ENCODE peak calls at places on chromosome 9, in seven cellular contexts. C, L, A, N, G, T and Y are unnamed samples.

GRCh38 chr9:35749515-35750255 is 598 bp downstream of the RGP1 start:
- DNase-seq in C (no peak), L (no peak), A (peak), N (no peak), G (no peak), T (peak), Y (no peak)

GRCh38 chr9:89597711-89598707 is 6.8 kb upstream of the GADD45G start:
- DNase-seq in C (peak), L (peak), A (no peak), N (no peak), G (no peak), T (peak), Y (peak)

GRCh38 chr9:31136524-31136923 is 1247.9 kb upstream of the ACO1 start:
- DNase-seq in C (no peak), L (no peak), A (no peak), N (no peak), G (no peak), T (no peak), Y (no peak)

GRCh38 chr9:134666801-134667200 is 25.2 kb downstream of the COL5A1 start:
- DNase-seq in C (no peak), L (peak), A (no peak), N (no peak), G (no peak), T (no peak), Y (no peak)

GRCh38 chr9:76302947-76303550 is 91.2 kb downstream of the RFK start:
- DNase-seq in C (no peak), L (peak), A (no peak), N (no peak), G (no peak), T (peak), Y (peak)

GRCh38 chr9:135909371-135909770 is 2.0 kb upstream of the CAMSAP1 start:
- DNase-seq in C (no peak), L (peak), A (peak), N (peak), G (no peak), T (no peak), Y (no peak)

GRCh38 chr9:99354104-99354503 is 132.0 kb downstream of the SEC61B start:
- DNase-seq in C (no peak), L (no peak), A (no peak), N (no peak), G (no peak), T (no peak), Y (no peak)

GRCh38 chr9:97668485-97668884 is 28.7 kb downstream of the XPA start:
- DNase-seq in C (no peak), L (no peak), A (no peak), N (no peak), G (no peak), T (no peak), Y (no peak)

GRCh38 chr9:8863886-8864881 is 1064.6 kb upstream of the DMAC1 start:
- DNase-seq in C (no peak), L (no peak), A (no peak), N (no peak), G (no peak), T (no peak), Y (no peak)

GRCh38 chr9:137306546-137307254 is 4.6 kb upstream of the NRARP start:
- DNase-seq in C (peak), L (peak), A (peak), N (peak), G (peak), T (no peak), Y (no peak)

GRCh38 chr9:12775963-12776774 is 1.3 kb downstream of the LURAP1L start:
- DNase-seq in C (peak), L (peak), A (peak), N (peak), G (peak), T (peak), Y (peak)

GRCh38 chr9:6007770-6008168 is 7.7 kb downstream of the RANBP6 start:
- DNase-seq in C (peak), L (peak), A (peak), N (no peak), G (peak), T (peak), Y (no peak)

GRCh38 chr9:22103650-22104575 is 94.8 kb upstream of the CDKN2B start:
- DNase-seq in C (no peak), L (no peak), A (no peak), N (no peak), G (no peak), T (no peak), Y (no peak)

GRCh38 chr9:5628183-5628529 is 751 bp upstream of the RIC1 start:
- DNase-seq in C (no peak), L (no peak), A (no peak), N (no peak), G (no peak), T (no peak), Y (no peak)

GRCh38 chr9:137878146-137878941 is 762 bp downstream of the CACNA1B start:
- DNase-seq in C (no peak), L (peak), A (no peak), N (no peak), G (no peak), T (no peak), Y (no peak)

GRCh38 chr9:125495137-125496119 is 211.6 kb downstream of the MAPKAP1 start:
- DNase-seq in C (no peak), L (no peak), A (no peak), N (no peak), G (no peak), T (no peak), Y (no peak)

GRCh38 chr9:110602281-110602680 is 22.7 kb upstream of the SVEP1 start:
- DNase-seq in C (no peak), L (no peak), A (no peak), N (no peak), G (no peak), T (no peak), Y (no peak)

GRCh38 chr9:124254261-124254682 is 3.5 kb upstream of the NEK6 start:
- DNase-seq in C (no peak), L (peak), A (peak), N (no peak), G (no peak), T (no peak), Y (no peak)

GRCh38 chr9:97938081-97938644 is at the start of gene HEMGN:
- DNase-seq in C (no peak), L (no peak), A (no peak), N (no peak), G (no peak), T (no peak), Y (no peak)

GRCh38 chr9:108212179-108212578 is 643.6 kb downstream of the ACTL7B start:
- DNase-seq in C (no peak), L (no peak), A (no peak), N (no peak), G (no peak), T (no peak), Y (no peak)

GRCh38 chr9:4235951-4236804 is 63.7 kb downstream of the GLIS3 start:
- DNase-seq in C (no peak), L (peak), A (no peak), N (no peak), G (no peak), T (peak), Y (no peak)
- H3K27ac ChIP-seq in C (peak), L (peak), A (no peak), N (peak), G (peak), T (peak), Y (no peak)

GRCh38 chr9:130857864-130858730 is 23.0 kb downstream of the ABL1 start:
- DNase-seq in C (peak), L (peak), A (no peak), N (no peak), G (peak), T (no peak), Y (peak)
- H3K4me3 ChIP-seq in C (no peak), L (no peak), A (no peak), N (no peak), G (no peak), T (no peak), Y (peak)

DNA sequence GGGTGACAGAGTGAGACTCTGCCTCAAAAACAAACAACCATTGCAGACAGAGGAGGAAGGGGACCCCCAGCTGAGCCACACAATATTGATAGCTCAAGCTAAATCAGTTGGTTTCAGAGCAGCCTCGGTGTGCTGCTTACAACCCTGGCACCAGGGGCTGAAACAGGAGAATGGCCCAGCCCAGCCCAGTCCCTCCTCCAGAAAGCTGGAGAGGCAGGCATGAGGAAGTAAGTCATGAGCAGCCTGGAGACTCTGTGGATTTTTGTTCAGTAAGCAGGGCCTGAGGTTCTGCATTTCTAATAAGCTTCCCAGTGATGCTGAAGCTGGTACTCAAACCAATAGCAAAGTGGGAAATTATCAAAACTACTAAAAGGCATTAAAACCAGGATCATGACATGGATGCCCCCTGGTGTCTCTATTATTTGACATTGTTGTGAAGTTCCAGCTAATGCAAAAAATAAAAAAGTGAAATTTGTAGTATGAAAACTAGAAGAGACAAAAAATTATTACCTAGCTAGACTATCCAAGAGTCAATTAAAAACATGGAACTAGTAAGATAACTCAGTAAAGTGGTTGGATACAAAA is 14.2 kb downstream of the PRRT1B start:
- DNase-seq in C (no peak), L (peak), A (no peak), N (no peak), G (no peak), T (no peak), Y (no peak)
- TF ChIP-seq CTCF in C (no peak), L (no peak), A (no peak), N (no peak), G (no peak), T (no peak), Y (no peak)

DNA sequence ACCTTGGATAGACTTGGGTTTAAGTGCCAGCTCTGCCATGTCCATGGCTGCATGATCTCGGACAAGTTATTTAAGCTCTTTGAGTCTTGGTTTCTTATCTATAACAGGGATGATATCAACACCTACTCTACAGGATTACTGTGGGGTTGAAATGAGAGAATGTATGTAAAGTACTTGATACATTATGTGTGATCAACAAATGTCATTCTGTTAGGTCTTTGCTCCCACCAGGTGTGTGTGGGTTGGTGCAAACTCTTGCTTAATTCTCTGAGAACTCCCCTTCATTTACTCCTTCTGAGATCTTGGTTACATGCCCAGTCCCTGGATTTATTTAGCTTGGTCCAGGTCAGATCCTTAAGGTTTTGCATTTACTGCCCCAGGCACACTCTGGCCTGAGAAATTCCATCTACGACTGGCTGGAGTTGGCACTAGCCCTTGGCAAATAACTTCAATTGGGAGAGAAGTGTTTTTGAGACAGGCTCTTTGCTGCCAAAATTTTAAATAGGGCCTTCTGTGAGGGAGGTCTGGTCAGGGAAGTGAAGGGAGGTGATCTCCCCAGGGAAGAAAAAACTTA is 63.5 kb upstream of the KLF9 start:
- DNase-seq in C (no peak), L (no peak), A (no peak), N (no peak), G (no peak), T (no peak), Y (no peak)
- H3K27ac ChIP-seq in C (peak), L (no peak), A (peak), N (peak), G (peak), T (no peak), Y (peak)

GRCh38 chr9:79609468-79610018 is 37.8 kb downstream of the TLE4 start:
- DNase-seq in C (no peak), L (no peak), A (no peak), N (no peak), G (no peak), T (no peak), Y (no peak)
- H3K4me3 ChIP-seq in C (no peak), L (no peak), A (no peak), N (no peak), G (no peak), T (no peak), Y (no peak)

GRCh38 chr9:565528-565927 is 276.0 kb upstream of the DMRT1 start:
- DNase-seq in C (no peak), L (no peak), A (no peak), N (no peak), G (no peak), T (no peak), Y (no peak)

GRCh38 chr9:567746-568305 is 273.7 kb upstream of the DMRT1 start:
- DNase-seq in C (no peak), L (no peak), A (no peak), N (no peak), G (no peak), T (no peak), Y (no peak)

GRCh38 chr9:569276-569675 is 272.2 kb upstream of the DMRT1 start:
- DNase-seq in C (no peak), L (no peak), A (no peak), N (no peak), G (no peak), T (no peak), Y (no peak)

GRCh38 chr9:570187-570586 is 271.3 kb upstream of the DMRT1 start:
- DNase-seq in C (no peak), L (no peak), A (no peak), N (no peak), G (no peak), T (no peak), Y (no peak)

GRCh38 chr9:567128-567745 is 274.3 kb upstream of the DMRT1 start:
- DNase-seq in C (no peak), L (no peak), A (no peak), N (no peak), G (no peak), T (no peak), Y (no peak)
- TF ChIP-seq CTCF in C (no peak), L (no peak), A (no peak), N (no peak), G (no peak), T (no peak), Y (no peak)

DNA sequence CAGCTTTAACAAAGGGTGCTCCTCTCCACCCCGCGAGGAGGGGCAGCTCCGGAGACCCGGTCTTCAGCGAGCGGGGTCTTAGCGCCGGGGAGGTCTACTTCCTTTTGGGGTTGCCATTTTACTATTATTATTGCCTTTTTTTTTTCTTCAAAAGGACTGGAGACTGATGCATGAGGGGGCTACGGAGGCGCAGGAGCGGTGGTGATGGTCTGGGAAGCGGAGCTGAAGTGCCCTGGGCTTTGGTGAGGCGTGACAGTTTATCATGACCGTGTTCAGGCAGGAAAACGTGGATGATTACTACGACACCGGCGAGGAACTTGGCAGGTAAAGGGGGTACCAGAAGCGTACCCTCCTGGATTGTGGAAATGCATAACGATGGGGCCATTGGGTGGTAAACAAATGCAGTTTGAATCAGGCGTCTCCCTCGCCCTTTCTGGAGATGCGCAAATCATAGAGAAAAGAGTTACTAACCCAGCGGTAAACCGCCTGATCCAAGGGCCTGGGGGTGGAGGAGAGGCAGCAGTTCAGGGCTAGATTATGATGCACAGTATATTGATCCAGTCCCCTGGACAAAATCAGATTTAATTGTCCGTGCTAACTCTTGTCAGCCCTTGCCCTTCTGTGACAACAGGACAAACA is 1.3 kb downstream of the DAPK1 start:
- DNase-seq in C (no peak), L (peak), A (no peak), N (no peak), G (no peak), T (no peak), Y (no peak)
- H3K27ac ChIP-seq in C (peak), L (no peak), A (peak), N (peak), G (peak), T (peak), Y (no peak)

DNA sequence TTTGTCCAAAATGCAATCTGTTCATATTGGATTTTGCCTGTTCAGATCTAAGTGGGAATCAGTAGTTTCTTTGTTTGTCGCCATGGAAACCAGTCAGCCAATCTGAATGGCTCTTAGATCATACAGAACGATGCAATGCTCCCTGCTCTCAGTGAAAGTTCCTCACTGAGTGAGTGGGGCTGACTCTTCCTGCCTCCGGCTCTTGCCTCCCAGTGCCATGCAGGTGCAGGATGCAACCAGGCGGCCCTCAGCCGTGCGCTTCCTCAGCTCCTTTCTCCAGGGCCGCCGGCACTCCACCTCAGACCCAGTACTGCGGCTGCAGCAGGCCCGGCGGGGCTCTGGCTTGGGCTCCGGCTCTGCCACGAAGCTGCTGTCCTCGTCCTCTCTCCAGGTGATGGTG is at the start of gene PTPDC1:
- DNase-seq in C (no peak), L (no peak), A (no peak), N (no peak), G (no peak), T (peak), Y (peak)
- H3K4me3 ChIP-seq in C (peak), L (no peak), A (no peak), N (no peak), G (peak), T (no peak), Y (no peak)